ENCODE peak calls at places on chromosomes 12 and 14, in five cellular contexts. M is GM23338; G is Caki2; A is stimulated activated CD8-positive, alpha-beta memory T cell treated with anti-CD3 and anti-CD28 coated beads, Interleukin-12 subunit alpha, Interleukin-12 subunit beta, amount 100 ng/mL, for 4 hours; I is activated gamma-delta T cell treated with anti-CD3 and anti-CD28 coated beads, Interleukin-2, amount 50 U/mL, for 16 hours. V is an unnamed sample.

GRCh38 chr12:54627304-54627703 is 7.4 kb downstream of the LACRT start:
- DNase-seq in M (no peak), G (no peak), A (no peak), I (no peak), V (no peak)

GRCh38 chr14:99756796-99757195 is 36.4 kb upstream of the EML1 start:
- DNase-seq in M (no peak), G (no peak), A (no peak), I (no peak), V (no peak)

GRCh38 chr12:1324900-1325299 is 269.5 kb downstream of the FBXL14 start:
- DNase-seq in M (no peak), G (no peak), A (no peak), I (no peak), V (no peak)

GRCh38 chr14:102437997-102438922 is 71.3 kb downstream of the ANKRD9 start:
- DNase-seq in M (peak; percentile 98), G (peak; percentile 47), A (peak; percentile 22), I (peak; percentile 14), V (peak; percentile 94)

GRCh38 chr12:31288381-31288780 is 37.6 kb downstream of the SINHCAF start:
- DNase-seq in M (peak; percentile 66), G (no peak), A (no peak), I (no peak), V (no peak)

GRCh38 chr12:130452546-130452945 is 114.9 kb downstream of the PIWIL1 start:
- DNase-seq in M (no peak), G (no peak), A (no peak), I (no peak), V (no peak)

GRCh38 chr14:60653388-60653690 is 4.1 kb upstream of the SIX1 start:
- DNase-seq in M (peak; percentile 59), G (no peak), A (no peak), I (no peak), V (no peak)

GRCh38 chr12:59636945-59637656 is 41.3 kb downstream of the SLC16A7 start:
- DNase-seq in M (no peak), G (no peak), A (no peak), I (no peak), V (no peak)

GRCh38 chr14:106491851-106492250 is 965.5 kb downstream of the TMEM121 start:
- DNase-seq in M (peak; percentile 20), G (peak; percentile 7), A (no peak), I (no peak), V (no peak)